ENCODE peak calls at places on chromosomes 5 and 9, in seven cellular contexts. Y is H1, I is A549, M is HCT116, Q is GM12878, J is HepG2, O is K562. W is an unnamed sample.

GRCh38 chr5:16712600-16712999 is 95.8 kb upstream of the RETREG1 start:
- DNase-seq in I (no peak), Q (no peak), M (no peak), J (no peak), Y (no peak), O (no peak), W (no peak)

GRCh38 chr9:134702291-134702690 is 60.7 kb downstream of the COL5A1 start:
- DNase-seq in Y (no peak), O (no peak), M (no peak), J (no peak), Q (no peak), I (no peak), W (no peak)

GRCh38 chr5:132215329-132215728 is 12.3 kb downstream of the P4HA2 start:
- DNase-seq in Q (no peak), M (no peak), J (no peak), I (peak), Y (no peak), O (no peak), W (no peak)

GRCh38 chr5:40333459-40334241 is 346.1 kb upstream of the PTGER4 start:
- DNase-seq in J (no peak), I (no peak), Y (no peak), O (no peak), M (no peak), Q (no peak), W (no peak)

GRCh38 chr9:79196606-79197005 is 375.2 kb upstream of the TLE4 start:
- DNase-seq in Y (no peak), Q (no peak), O (no peak), I (no peak), M (no peak), J (no peak), W (no peak)

GRCh38 chr5:149428032-149428431 is 48.9 kb upstream of the IL17B start:
- DNase-seq in O (no peak), I (no peak), J (no peak), Y (no peak), Q (no peak), M (no peak), W (no peak)

GRCh38 chr5:143860211-143860610 is 48.2 kb downstream of the HMHB1 start:
- DNase-seq in M (no peak), O (no peak), Y (no peak), J (peak), Q (no peak), I (peak), W (no peak)

GRCh38 chr5:178149199-178149932 is 4.3 kb downstream of the NHP2 start:
- DNase-seq in O (no peak), Y (no peak), J (no peak), M (no peak), I (no peak), Q (no peak), W (no peak)

GRCh38 chr9:115964710-115965347 is 188.8 kb upstream of the PAPPA start:
- DNase-seq in J (no peak), O (no peak), Q (no peak), M (no peak), Y (no peak), I (no peak), W (no peak)

GRCh38 chr5:122419195-122419894 is 107.3 kb downstream of the SNCAIP start:
- DNase-seq in M (no peak), O (no peak), Q (no peak), Y (no peak), J (no peak), I (no peak), W (no peak)

GRCh38 chr5:112957970-112958773 is 18.4 kb upstream of the DCP2 start:
- DNase-seq in Y (no peak), I (peak), Q (peak), M (peak), J (peak), O (no peak), W (peak)

GRCh38 chr5:111143910-111144309 is 51.8 kb downstream of the WDR36 start:
- DNase-seq in M (no peak), I (no peak), O (no peak), Q (no peak), Y (no peak), J (no peak), W (peak)

GRCh38 chr9:129803679-129804065 is 688 bp downstream of the TOR1B start:
- DNase-seq in Q (no peak), J (no peak), Y (no peak), I (no peak), O (peak), M (no peak), W (peak)

GRCh38 chr5:60810438-60811085 is 33.5 kb downstream of the ELOVL7 start:
- DNase-seq in M (no peak), O (no peak), J (peak), Y (no peak), I (peak), Q (no peak), W (no peak)

GRCh38 chr5:121974261-121974660 is 12.5 kb downstream of the SRFBP1 start:
- DNase-seq in Q (no peak), I (no peak), J (no peak), Y (no peak), M (no peak), O (no peak), W (no peak)

GRCh38 chr5:112355058-112355685 is 63.9 kb downstream of the EPB41L4A start:
- DNase-seq in M (no peak), J (no peak), Y (no peak), Q (no peak), O (no peak), I (no peak), W (no peak)

GRCh38 chr5:6775595-6775994 is 62.4 kb downstream of the TENT4A start:
- DNase-seq in Q (no peak), Y (no peak), I (no peak), O (no peak), J (no peak), M (no peak), W (no peak)

GRCh38 chr9:19379283-19379682 is 753 bp downstream of the RPS6 start:
- DNase-seq in M (no peak), I (no peak), J (no peak), Q (no peak), Y (no peak), O (no peak), W (peak)

GRCh38 chr9:93468763-93469456 is 15.5 kb upstream of the FAM120AOS start:
- DNase-seq in M (no peak), J (no peak), Q (no peak), Y (no peak), O (no peak), I (peak), W (no peak)

GRCh38 chr9:121609845-121610637 is 41.4 kb upstream of the DAB2IP start:
- DNase-seq in Q (no peak), Y (no peak), J (peak), I (peak), M (peak), O (no peak), W (no peak)

GRCh38 chr5:17224858-17225436 is 7.5 kb downstream of the BASP1 start:
- DNase-seq in Q (peak), M (no peak), Y (no peak), J (no peak), O (no peak), I (no peak), W (peak)

GRCh38 chr9:137688261-137688660 is 69.5 kb downstream of the EHMT1 start:
- DNase-seq in O (no peak), M (no peak), J (no peak), Y (no peak), I (no peak), Q (no peak), W (no peak)

GRCh38 chr9:137688725-137689124 is 69.9 kb downstream of the EHMT1 start:
- DNase-seq in I (no peak), Y (no peak), O (no peak), J (peak), Q (no peak), M (no peak), W (peak)

GRCh38 chr9:137691648-137692357 is 73.0 kb downstream of the EHMT1 start:
- DNase-seq in M (no peak), Y (no peak), J (no peak), Q (no peak), O (no peak), I (no peak), W (peak)

GRCh38 chr9:137690939-137691647 is 72.3 kb downstream of the EHMT1 start:
- DNase-seq in I (no peak), O (no peak), Y (no peak), J (no peak), M (no peak), Q (no peak), W (no peak)

DNA sequence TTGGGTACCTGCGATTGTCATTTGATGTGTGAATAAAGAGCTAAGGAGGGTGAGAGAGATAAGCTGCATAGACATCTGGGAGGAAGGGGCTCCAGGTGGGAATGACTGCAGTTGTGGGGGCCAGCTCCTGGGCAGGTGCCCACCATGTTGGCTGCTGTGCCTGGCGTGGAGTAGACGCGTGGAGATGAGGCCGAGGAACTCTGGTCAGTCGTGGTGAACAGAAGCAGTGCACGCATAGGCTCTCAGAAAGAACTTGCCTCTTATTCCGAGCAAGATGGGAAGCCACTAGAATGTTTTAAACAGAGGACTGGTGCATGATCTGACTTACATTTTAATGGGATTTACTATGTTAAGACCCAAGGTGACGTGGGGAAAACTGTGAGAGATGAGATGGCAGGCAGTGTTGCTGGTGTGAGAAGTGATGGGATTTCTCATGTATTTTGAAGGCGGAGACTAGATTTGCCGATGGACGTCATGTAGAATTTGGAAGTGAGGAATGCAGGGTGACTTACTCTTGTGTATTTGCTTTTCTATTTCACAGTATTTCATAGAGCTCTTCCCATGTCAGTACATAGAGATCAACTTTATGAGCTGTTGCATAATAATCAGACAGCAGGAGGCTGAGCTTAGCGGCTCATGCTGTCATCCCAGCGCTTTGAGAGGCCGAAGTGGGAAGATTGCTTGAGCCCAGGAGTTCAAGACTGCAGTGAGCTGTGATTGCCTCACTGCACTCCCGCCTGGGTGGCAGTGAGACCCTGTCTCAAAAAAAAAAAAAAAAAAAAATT is 71.1 kb downstream of the EHMT1 start:
- DNase-seq in I (peak), J (peak), Y (no peak), M (no peak), Q (no peak), O (no peak), W (peak)
- TF ChIP-seq MAX in I (no peak), J (no peak), Y (no peak), M (no peak), Q (no peak), O (no peak), W (peak)

DNA sequence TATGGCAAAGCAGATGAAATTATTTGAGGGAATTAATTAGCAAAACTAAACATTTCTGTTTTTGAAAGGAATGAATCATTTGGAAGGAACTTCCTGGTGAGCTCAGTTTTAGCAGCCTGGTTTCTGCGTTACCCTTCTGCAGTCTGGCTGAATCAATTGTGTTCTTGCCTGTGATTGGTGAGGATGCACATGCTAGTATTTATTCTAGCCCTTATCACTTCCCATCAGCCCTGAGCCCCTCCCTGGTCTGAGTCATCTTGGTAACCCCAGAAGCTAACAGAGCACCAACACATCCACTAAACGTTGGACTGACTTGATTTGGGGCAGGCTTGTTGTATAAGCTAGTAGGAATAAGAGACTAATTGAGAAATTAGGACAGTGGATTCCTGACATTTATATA is 6.6 kb downstream of the TJP2 start:
- DNase-seq in I (peak), O (peak), Q (no peak), J (peak), Y (no peak), M (peak), W (peak)
- TF ChIP-seq POLR2A in I (no peak), O (no peak), Q (no peak), J (no peak), Y (no peak), M (no peak), W (no peak)

GRCh38 chr9:801399-802071 is 40.0 kb upstream of the DMRT1 start:
- DNase-seq in M (no peak), J (no peak), Y (no peak), I (no peak), Q (no peak), O (no peak), W (no peak)

GRCh38 chr9:804026-804425 is 37.5 kb upstream of the DMRT1 start:
- DNase-seq in I (no peak), J (no peak), O (no peak), Q (no peak), Y (no peak), M (no peak), W (no peak)

GRCh38 chr9:811101-811531 is 30.4 kb upstream of the DMRT1 start:
- DNase-seq in M (no peak), J (no peak), O (no peak), Q (no peak), Y (no peak), I (peak), W (no peak)

GRCh38 chr9:805151-805550 is 36.3 kb upstream of the DMRT1 start:
- DNase-seq in I (no peak), Y (no peak), O (no peak), M (no peak), Q (no peak), J (no peak), W (no peak)

DNA sequence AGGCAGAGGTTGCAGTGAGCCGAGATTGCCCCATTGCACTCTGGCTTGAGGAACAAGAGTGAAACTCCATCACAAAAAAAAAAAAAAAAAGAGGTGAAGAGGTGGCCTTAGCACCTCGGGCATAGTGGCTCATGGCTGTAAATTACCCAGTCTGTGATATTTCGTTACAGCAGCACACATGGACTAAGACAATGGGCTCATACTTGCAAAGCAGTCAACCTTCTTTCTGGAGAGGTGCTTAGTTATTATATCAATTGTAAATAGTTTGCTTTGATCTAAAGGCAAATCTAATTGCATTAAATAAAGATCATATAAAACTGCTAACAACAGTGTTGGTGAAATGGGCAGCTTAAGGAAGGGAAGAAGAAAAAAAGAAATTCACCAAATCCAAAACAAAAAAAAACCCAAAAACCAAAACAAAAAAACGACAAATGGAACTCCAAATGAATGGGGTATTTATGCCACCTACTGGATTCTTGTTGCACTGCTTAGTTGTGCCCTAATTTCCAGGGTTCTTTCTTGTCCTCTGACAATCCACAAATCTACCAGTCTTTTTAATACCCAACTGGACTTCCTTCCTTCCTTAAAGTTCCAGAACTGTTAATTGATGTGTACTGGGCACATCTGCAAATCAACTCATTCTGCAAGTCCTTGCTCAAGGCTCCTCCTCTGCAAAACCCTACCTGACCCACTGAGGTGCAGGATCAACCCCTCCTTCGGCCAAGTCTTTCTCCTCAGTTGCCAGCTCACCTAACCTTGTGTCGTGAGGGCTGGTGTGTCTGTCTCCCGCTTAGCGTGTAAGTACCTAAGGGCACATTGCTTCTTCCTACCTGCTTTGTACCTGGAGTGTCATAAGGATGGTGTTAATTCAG is 35.0 kb upstream of the DMRT1 start:
- DNase-seq in Q (peak), O (no peak), Y (no peak), J (peak), M (no peak), I (peak), W (peak)
- TF ChIP-seq MAX in Q (no peak), O (no peak), Y (no peak), J (no peak), M (no peak), I (no peak), W (no peak)

GRCh38 chr5:10059611-10060379 is 189.9 kb downstream of the ATPSCKMT start:
- DNase-seq in Q (no peak), I (no peak), Y (no peak), O (no peak), M (no peak), J (no peak), W (no peak)

GRCh38 chr5:10056228-10056760 is 193.4 kb downstream of the ATPSCKMT start:
- DNase-seq in O (no peak), I (no peak), J (no peak), Q (no peak), M (no peak), Y (no peak), W (no peak)

GRCh38 chr5:10057356-10057755 is 192.3 kb downstream of the ATPSCKMT start:
- DNase-seq in J (no peak), Y (no peak), M (no peak), Q (no peak), I (no peak), O (no peak), W (no peak)
- TF ChIP-seq POLR2A in J (no peak), Y (no peak), M (no peak), Q (no peak), I (no peak), O (no peak), W (no peak)

W was measured in NB4.